ENCODE peak calls at places on chromosomes 6 and 20, in four cellular contexts. One of them, this sample, is unnamed.

GRCh38 chr20:24027229-24027628 is 38.6 kb upstream of the GGTLC1 start:
- DNase-seq in A549: no peak
- DNase-seq in right lobe of liver: peak; percentile 48
- DNase-seq in stomach: peak; percentile 40
- DNase-seq in this sample: peak; percentile 53

GRCh38 chr20:26167499-26167898 is 470.8 kb upstream of the ZNF337 start:
- DNase-seq in A549: no peak
- DNase-seq in right lobe of liver: no peak
- DNase-seq in stomach: no peak
- DNase-seq in this sample: no peak

GRCh38 chr6:83192871-83193746 is at the start of the genes PGM3 and RWDD2A:
- DNase-seq in A549: peak; percentile 89
- DNase-seq in right lobe of liver: peak; percentile 93
- DNase-seq in stomach: peak; percentile 93
- DNase-seq in this sample: peak; percentile 94

GRCh38 chr6:105363100-105363754 is 39.7 kb downstream of the PREP start:
- DNase-seq in A549: no peak
- DNase-seq in right lobe of liver: no peak
- DNase-seq in stomach: no peak
- DNase-seq in this sample: no peak

GRCh38 chr6:81897793-81898192 is 145.3 kb upstream of the TENT5A start:
- DNase-seq in A549: no peak
- DNase-seq in right lobe of liver: no peak
- DNase-seq in stomach: no peak
- DNase-seq in this sample: no peak

GRCh38 chr20:20677186-20677585 is 35.3 kb downstream of the RALGAPA2 start:
- DNase-seq in A549: no peak
- DNase-seq in right lobe of liver: no peak
- DNase-seq in stomach: no peak
- DNase-seq in this sample: no peak

GRCh38 chr6:77136086-77136485 is 327.2 kb downstream of the HTR1B start:
- DNase-seq in A549: no peak
- DNase-seq in right lobe of liver: no peak
- DNase-seq in stomach: no peak
- DNase-seq in this sample: no peak

GRCh38 chr6:136699358-136699757 is 92.9 kb downstream of the MAP3K5 start:
- DNase-seq in A549: no peak
- DNase-seq in right lobe of liver: no peak
- DNase-seq in stomach: no peak
- DNase-seq in this sample: no peak

GRCh38 chr20:41643504-41643938 is 25.3 kb upstream of the CHD6 start:
- DNase-seq in A549: peak; percentile 18
- DNase-seq in right lobe of liver: no peak
- DNase-seq in stomach: peak; percentile 88
- DNase-seq in this sample: peak; percentile 64

GRCh38 chr6:111723412-111723970 is 117.8 kb upstream of the TRAF3IP2 start:
- DNase-seq in A549: no peak
- DNase-seq in right lobe of liver: no peak
- DNase-seq in stomach: no peak
- DNase-seq in this sample: no peak
- TF ChIP-seq POLR2A in A549: no peak
- TF ChIP-seq POLR2A in right lobe of liver: no peak
- TF ChIP-seq POLR2A in stomach: no peak
- TF ChIP-seq POLR2A in this sample: no peak

DNA sequence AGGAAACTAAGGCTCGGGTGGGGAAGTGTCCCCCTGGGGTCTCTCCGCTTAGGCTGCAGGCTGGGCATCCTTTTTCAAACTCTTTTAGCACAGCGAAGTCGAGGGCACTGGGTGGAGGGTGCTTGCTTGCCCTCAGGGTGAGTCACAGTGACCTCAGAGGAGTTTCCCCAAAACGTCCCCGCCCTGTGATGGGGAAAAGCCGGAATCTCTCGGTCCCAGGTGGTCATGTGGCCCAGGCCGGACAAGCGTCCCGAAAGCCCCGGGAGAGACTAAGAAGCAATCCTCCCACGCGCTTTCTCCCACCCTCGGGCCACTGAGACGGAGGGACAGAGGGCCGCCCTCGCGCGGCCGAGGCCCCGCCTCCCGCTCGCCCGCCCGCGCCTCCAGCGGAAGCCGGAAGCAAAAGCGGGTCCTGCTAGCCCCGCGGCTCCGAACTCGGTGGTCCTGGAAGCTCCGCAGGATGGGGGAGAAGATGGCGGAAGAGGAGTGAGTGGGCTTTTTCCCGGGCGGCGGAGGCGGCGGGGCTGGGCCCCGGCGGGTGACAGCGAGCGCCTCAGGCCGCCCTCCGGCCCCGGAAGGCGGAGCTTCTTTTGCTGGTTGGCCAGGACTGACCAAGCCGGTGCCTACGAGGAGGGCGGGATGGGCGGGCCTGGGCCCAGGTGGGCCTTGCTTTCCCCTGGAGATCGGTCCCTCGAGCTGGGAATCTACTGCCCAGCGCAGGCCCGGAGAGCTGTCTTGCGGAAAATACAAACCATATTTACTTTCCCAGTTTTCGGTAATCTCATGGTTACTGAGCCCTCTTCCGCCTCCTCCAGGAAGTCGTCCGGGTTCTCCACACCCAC is at the start of gene SLC9A8:
- DNase-seq in A549: peak; percentile 83
- DNase-seq in right lobe of liver: peak; percentile 92
- DNase-seq in stomach: peak; percentile 83
- DNase-seq in this sample: peak; percentile 89
- TF ChIP-seq POLR2A in A549: peak; percentile 61
- TF ChIP-seq POLR2A in right lobe of liver: peak; percentile 86
- TF ChIP-seq POLR2A in stomach: no peak
- TF ChIP-seq POLR2A in this sample: peak; percentile 86

DNA sequence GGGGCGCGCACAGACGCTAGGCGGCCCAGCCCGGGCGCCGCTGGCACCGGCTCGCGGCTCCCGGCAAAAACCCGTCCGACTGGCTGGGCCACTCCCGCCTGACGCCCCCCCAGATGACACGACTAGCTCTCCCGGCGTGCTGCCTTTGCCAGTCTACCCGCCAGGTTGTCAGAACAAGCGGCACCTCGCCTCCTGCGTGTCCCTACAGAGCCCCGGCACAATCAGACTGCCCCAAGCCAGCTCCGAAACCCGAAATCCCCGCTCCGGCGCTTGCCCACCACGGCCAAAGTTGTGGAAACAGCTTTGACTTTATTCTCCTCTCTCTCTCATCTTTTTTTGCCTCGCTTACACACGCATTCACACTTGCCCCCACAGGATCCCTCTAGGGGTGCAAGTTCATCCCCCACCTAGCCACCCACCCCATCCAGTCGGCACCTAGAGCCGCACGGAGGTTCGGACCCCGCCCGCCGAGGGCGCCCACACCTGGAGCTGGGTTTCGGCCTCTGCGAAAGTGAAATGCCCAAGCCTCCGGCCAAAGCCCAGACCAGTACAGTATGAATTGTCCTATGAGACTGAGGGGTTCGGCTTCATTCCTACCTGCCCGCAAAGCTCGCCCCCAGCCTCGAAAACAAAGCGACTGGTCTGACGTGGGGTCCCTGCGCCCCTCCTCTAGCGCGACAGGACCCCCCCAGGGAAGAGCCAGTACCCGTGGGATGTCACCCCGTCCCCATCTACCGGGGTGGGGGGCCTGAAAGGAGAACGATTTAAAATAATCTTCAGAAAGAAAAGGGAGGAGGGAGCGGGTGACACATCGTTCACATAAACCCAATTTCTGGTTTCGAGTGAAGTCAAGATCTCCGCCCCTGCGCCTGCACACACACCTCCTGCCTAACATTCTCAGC is 1.7 kb downstream of the TFAP2A start:
- DNase-seq in A549: no peak
- DNase-seq in right lobe of liver: peak; percentile 19
- DNase-seq in stomach: peak; percentile 73
- DNase-seq in this sample: peak; percentile 36
- TF ChIP-seq POLR2A in A549: no peak
- TF ChIP-seq POLR2A in right lobe of liver: no peak
- TF ChIP-seq POLR2A in stomach: no peak
- TF ChIP-seq POLR2A in this sample: no peak

GRCh38 chr6:42961020-42961470 is 491 bp downstream of the GNMT start:
- DNase-seq in A549: no peak
- DNase-seq in right lobe of liver: peak; percentile 34
- DNase-seq in stomach: no peak
- DNase-seq in this sample: no peak

GRCh38 chr6:42959917-42960242 is 674 bp upstream of the GNMT start:
- DNase-seq in A549: no peak
- DNase-seq in right lobe of liver: no peak
- DNase-seq in stomach: no peak
- DNase-seq in this sample: no peak

GRCh38 chr6:42962096-42962495 is 1.5 kb downstream of the GNMT start:
- DNase-seq in A549: no peak
- DNase-seq in right lobe of liver: no peak
- DNase-seq in stomach: no peak
- DNase-seq in this sample: no peak

GRCh38 chr6:42962502-42963178 is 2.1 kb downstream of the GNMT start:
- DNase-seq in A549: no peak
- DNase-seq in right lobe of liver: no peak
- DNase-seq in stomach: no peak
- DNase-seq in this sample: no peak

DNA sequence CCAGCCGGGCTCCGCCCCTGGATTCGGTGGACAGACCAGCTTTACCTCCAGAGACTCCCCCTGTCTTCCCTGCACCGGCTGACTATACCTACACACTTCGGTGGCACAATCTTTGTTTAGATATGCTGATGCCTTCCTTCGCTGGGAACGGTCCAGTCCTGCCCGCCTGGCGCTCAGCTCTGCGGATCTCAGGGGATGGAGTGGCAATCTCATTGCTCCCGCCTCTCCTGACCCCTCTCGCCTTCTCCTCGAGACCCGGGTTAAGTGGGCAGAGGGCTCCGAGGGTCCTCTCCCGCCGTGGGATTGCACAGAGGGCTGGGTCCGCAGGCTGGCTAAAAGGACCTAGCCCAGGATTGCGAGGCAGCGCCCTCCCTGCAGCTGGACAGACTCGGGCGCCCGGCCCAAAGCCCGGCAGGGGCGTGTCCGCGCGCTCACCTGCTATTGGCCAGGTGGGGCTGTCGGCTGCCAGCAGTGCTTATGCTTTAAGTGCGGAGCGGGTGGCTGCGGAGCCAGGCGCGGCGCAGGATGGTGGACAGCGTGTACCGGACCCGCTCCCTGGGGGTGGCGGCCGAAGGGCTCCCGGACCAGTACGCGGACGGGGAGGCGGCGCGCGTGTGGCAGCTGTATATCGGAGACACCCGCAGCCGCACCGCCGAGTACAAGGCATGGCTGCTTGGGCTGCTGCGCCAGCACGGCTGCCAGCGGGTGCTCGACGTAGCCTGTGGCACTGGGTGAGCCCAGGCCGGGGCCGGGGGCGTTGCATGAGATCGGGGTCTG is at the start of gene GNMT:
- DNase-seq in A549: no peak
- DNase-seq in right lobe of liver: peak; percentile 87
- DNase-seq in stomach: peak; percentile 91
- DNase-seq in this sample: peak; percentile 82
- TF ChIP-seq POLR2A in A549: no peak
- TF ChIP-seq POLR2A in right lobe of liver: peak; percentile 46
- TF ChIP-seq POLR2A in stomach: no peak
- TF ChIP-seq POLR2A in this sample: peak; percentile 24

GRCh38 chr20:60046860-60047259 is 88.6 kb downstream of the CDH26 start:
- DNase-seq in A549: no peak
- DNase-seq in right lobe of liver: no peak
- DNase-seq in stomach: no peak
- DNase-seq in this sample: no peak
- TF ChIP-seq POLR2A in A549: no peak
- TF ChIP-seq POLR2A in right lobe of liver: no peak
- TF ChIP-seq POLR2A in stomach: no peak
- TF ChIP-seq POLR2A in this sample: no peak

GRCh38 chr6:154611241-154611640 is 100.8 kb upstream of the CNKSR3 start:
- DNase-seq in A549: no peak
- DNase-seq in right lobe of liver: no peak
- DNase-seq in stomach: no peak
- DNase-seq in this sample: no peak
- TF ChIP-seq POLR2A in A549: no peak
- TF ChIP-seq POLR2A in right lobe of liver: no peak
- TF ChIP-seq POLR2A in stomach: no peak
- TF ChIP-seq POLR2A in this sample: no peak

GRCh38 chr20:57440678-57441509 is 49.7 kb downstream of the RBM38 start:
- DNase-seq in A549: no peak
- DNase-seq in right lobe of liver: peak; percentile 88
- DNase-seq in stomach: peak; percentile 81
- DNase-seq in this sample: peak; percentile 58
- TF ChIP-seq POLR2A in A549: no peak
- TF ChIP-seq POLR2A in right lobe of liver: peak; percentile 88
- TF ChIP-seq POLR2A in stomach: no peak
- TF ChIP-seq POLR2A in this sample: no peak

GRCh38 chr6:11537229-11538048 is at the start of gene TMEM170B:
- DNase-seq in A549: peak; percentile 62
- DNase-seq in right lobe of liver: peak; percentile 97
- DNase-seq in stomach: peak; percentile 95
- DNase-seq in this sample: peak; percentile 94
- TF ChIP-seq POLR2A in A549: no peak
- TF ChIP-seq POLR2A in right lobe of liver: peak; percentile 62
- TF ChIP-seq POLR2A in stomach: no peak
- TF ChIP-seq POLR2A in this sample: peak; percentile 21